ENCODE peak calls at places on chromosomes 5 and 9, in seven cellular contexts. I, G, L, E, S, M and F are unnamed samples.

GRCh38 chr9:116499986-116500871 is 186.9 kb upstream of the TRIM32 start:
- DNase-seq in I (no peak), G (peak; percentile 18), L (no peak), E (no peak), S (peak; percentile 87), M (no peak), F (no peak)

GRCh38 chr5:146878471-146879172 is at the start of gene PPP2R2B:
- DNase-seq in I (no peak), G (peak; percentile 17), L (no peak), E (peak; percentile 62), S (no peak), M (no peak), F (peak; percentile 76)

GRCh38 chr9:15834541-15834940 is 281.7 kb downstream of the CCDC171 start:
- DNase-seq in I (no peak), G (peak; percentile 52), L (peak; percentile 12), E (peak; percentile 35), S (no peak), M (no peak), F (no peak)

GRCh38 chr9:136840877-136841645 is 1.2 kb upstream of the AJM1 start:
- DNase-seq in I (no peak), G (no peak), L (no peak), E (peak; percentile 84), S (peak; percentile 42), M (no peak), F (peak; percentile 55)

GRCh38 chr5:74767579-74767913 is 497 bp downstream of the NSA2 start:
- DNase-seq in I (no peak), G (peak; percentile 25), L (no peak), E (peak; percentile 53), S (no peak), M (no peak), F (peak; percentile 41)

GRCh38 chr5:169331292-169331852 is 30.4 kb upstream of the SLIT3 start:
- DNase-seq in I (no peak), G (peak; percentile 16), L (no peak), E (no peak), S (no peak), M (no peak), F (no peak)

GRCh38 chr5:72624641-72625236 is 117.5 kb upstream of the ZNF366 start:
- DNase-seq in I (no peak), G (peak; percentile 48), L (peak; percentile 31), E (no peak), S (no peak), M (no peak), F (no peak)

GRCh38 chr5:158236511-158237335 is 377.8 kb upstream of the CLINT1 start:
- DNase-seq in I (no peak), G (no peak), L (no peak), E (no peak), S (no peak), M (no peak), F (no peak)

GRCh38 chr5:141908796-141909195 is 14.9 kb upstream of the DELE1 start:
- DNase-seq in I (no peak), G (peak; percentile 65), L (no peak), E (no peak), S (no peak), M (no peak), F (no peak)

GRCh38 chr9:14415947-14416346 is 102.0 kb upstream of the NFIB start:
- DNase-seq in I (no peak), G (peak; percentile 86), L (peak; percentile 66), E (no peak), S (peak; percentile 31), M (no peak), F (no peak)

GRCh38 chr5:173315495-173316352 is 12.5 kb downstream of the STC2 start:
- DNase-seq in I (no peak), G (peak; percentile 57), L (no peak), E (peak; percentile 67), S (peak; percentile 78), M (no peak), F (no peak)

GRCh38 chr5:176578391-176578808 is 29.3 kb downstream of the CDHR2 start:
- DNase-seq in I (no peak), G (peak; percentile 93), L (no peak), E (peak; percentile 53), S (no peak), M (no peak), F (peak; percentile 68)

GRCh38 chr9:70829591-70830265 is 291.7 kb downstream of the TRPM3 start:
- DNase-seq in I (no peak), G (no peak), L (no peak), E (no peak), S (no peak), M (no peak), F (no peak)

GRCh38 chr5:61599370-61600140 is 267.5 kb downstream of the ZSWIM6 start:
- DNase-seq in I (peak; percentile 33), G (peak; percentile 71), L (no peak), E (no peak), S (no peak), M (no peak), F (no peak)

GRCh38 chr5:112034614-112035013 is 277.6 kb upstream of the NREP start:
- DNase-seq in I (no peak), G (no peak), L (no peak), E (no peak), S (no peak), M (no peak), F (no peak)

GRCh38 chr9:13707635-13708410 is 428.3 kb upstream of the MPDZ start:
- DNase-seq in I (no peak), G (peak; percentile 91), L (no peak), E (no peak), S (no peak), M (no peak), F (no peak)

GRCh38 chr5:191949-192690 is 825 bp downstream of the LRRC14B start:
- DNase-seq in I (no peak), G (no peak), L (no peak), E (no peak), S (no peak), M (no peak), F (no peak)

GRCh38 chr5:174501461-174502069 is 222.8 kb upstream of the MSX2 start:
- DNase-seq in I (no peak), G (peak; percentile 13), L (peak; percentile 9), E (no peak), S (no peak), M (no peak), F (no peak)

GRCh38 chr9:121107041-121107440 is 32.3 kb downstream of the CNTRL start:
- DNase-seq in I (no peak), G (peak; percentile 27), L (no peak), E (no peak), S (no peak), M (no peak), F (no peak)

GRCh38 chr9:96417051-96417586 is 1.1 kb downstream of the ZNF367 start:
- DNase-seq in I (peak; percentile 32), G (peak; percentile 74), L (no peak), E (peak; percentile 85), S (no peak), M (no peak), F (peak; percentile 90)
- TF ChIP-seq CTCF in I (no peak), G (no peak), L (no peak), E (peak; percentile 8), S (no peak), M (no peak), F (no peak)

DNA sequence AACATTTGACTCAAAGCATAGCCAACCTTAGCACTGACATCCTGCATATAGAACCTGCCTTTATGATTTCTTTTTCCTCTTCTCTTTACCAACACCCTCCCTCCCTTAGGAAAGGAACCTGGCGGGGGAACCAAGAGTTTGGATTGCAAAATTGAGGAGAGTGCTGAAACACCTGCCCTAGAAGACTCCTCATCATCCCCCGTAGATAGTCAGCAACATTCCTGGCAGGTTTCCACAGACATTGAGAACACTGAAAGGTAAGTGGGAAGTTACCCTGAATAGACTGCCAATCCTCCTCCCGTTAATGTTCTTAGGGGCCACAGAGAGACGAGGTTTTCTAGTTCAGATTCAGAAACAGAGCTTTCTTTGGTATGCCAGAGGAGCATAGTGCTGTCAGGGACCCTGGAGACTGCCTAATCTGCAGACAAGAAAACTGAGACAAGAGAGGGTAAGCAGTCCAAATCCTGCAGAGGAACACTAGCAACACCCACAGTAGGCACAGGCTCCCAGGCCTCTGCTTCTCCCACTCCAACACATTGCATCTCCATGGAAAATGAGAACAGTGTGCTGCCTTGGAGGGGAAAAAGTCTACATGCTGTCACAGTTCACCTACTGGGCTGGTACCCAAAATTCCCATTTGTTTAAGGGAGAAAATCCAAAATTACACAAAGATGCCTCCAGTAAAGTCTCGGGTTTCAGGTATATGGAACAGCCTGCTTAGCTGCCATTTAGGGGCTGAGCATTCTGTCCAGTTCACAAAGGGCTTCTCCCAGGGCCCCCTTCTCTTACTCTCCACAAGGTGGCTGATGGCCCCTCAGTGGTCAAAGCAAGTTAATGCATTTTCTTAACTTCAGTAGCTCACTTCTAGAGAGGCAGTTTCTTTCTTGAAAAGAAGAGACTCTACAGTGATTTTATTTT is 89.0 kb downstream of the RGS7BP start:
- DNase-seq in I (no peak), G (peak; percentile 26), L (no peak), E (peak; percentile 35), S (no peak), M (no peak), F (peak; percentile 12)
- TF ChIP-seq CTCF in I (peak; percentile 22), G (peak; percentile 57), L (peak; percentile 24), E (peak; percentile 31), S (peak; percentile 34), M (no peak), F (peak; percentile 50)

DNA sequence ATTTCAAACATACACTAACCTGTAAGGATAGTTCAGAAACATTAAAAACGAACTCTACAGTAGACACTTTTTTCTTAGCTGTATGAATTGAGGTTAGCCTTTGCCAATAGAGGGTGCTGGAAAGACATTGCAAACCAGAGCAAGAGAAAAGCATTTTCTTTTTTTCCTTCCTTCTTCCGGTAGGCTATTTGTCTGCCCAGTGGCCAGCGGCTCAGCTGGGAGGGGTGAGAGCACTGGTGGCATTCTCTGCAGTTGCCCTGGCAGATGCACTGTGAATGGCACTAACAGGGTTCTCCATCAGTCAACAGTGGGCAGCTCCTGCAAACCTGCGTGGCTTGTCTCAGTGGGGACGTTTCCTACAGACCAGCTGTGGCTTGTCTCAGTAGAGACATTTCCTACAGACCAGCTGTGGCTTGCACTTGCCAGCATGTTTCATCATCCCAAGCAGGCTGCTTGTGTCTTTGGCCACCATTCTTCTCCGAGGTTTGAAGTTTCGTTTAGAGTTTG is 984.5 kb upstream of the CDH18 start:
- DNase-seq in I (peak; percentile 89), G (peak; percentile 79), L (no peak), E (peak; percentile 34), S (peak; percentile 9), M (no peak), F (peak; percentile 6)
- TF ChIP-seq CTCF in I (peak; percentile 80), G (peak; percentile 91), L (no peak), E (peak; percentile 71), S (peak; percentile 56), M (no peak), F (peak; percentile 17)

DNA sequence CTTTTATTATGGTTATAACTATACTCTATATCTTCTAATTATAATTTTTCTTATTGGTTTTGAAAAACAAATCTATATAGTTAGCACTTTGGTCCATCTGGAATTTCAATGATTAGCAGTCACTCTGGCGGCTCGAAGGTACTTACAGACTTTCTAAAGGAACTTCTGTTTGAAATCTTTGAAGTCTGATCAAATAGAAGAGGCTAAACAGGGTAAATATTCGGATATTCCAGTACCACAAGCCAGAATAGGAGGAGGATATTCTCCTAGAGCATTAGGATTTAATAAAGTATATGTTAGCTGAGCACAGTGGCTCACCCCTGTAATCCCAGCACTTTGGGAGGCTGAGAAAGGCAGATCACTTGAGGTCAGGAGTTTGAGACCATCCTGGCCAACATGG is 38.7 kb upstream of the HSD17B3 start:
- DNase-seq in I (no peak), G (no peak), L (no peak), E (no peak), S (no peak), M (no peak), F (no peak)
- TF ChIP-seq CTCF in I (no peak), G (no peak), L (no peak), E (no peak), S (no peak), M (no peak), F (no peak)

GRCh38 chr5:151213803-151214613 is 9.9 kb downstream of the CCDC69 start:
- DNase-seq in I (no peak), G (no peak), L (no peak), E (peak; percentile 73), S (no peak), M (no peak), F (no peak)
- TF ChIP-seq CTCF in I (no peak), G (no peak), L (no peak), E (no peak), S (no peak), M (no peak), F (no peak)